ENCODE peak calls at places on chromosome 12, in seven cellular contexts. One of them, this sample, is unnamed.

GRCh38 chr12:117119592-117120198 is 20.5 kb upstream of the TESC start:
- DNase-seq in heart left ventricle: no peak
- DNase-seq in CD8-positive, alpha-beta T cell: no peak
- DNase-seq in G401: no peak
- DNase-seq in HAP-1: peak; percentile 66
- DNase-seq in AG08395: no peak
- DNase-seq in activated CD4-positive, alpha-beta T cell treated with anti-CD3 and anti-CD28 coated beads, Interleukin-2, amount 50 U/mL, for 1 hour: peak; percentile 18
- DNase-seq in this sample: no peak

GRCh38 chr12:116201908-116202307 is 75.6 kb downstream of the MED13L start:
- DNase-seq in heart left ventricle: no peak
- DNase-seq in CD8-positive, alpha-beta T cell: no peak
- DNase-seq in G401: no peak
- DNase-seq in HAP-1: no peak
- DNase-seq in AG08395: peak; percentile 13
- DNase-seq in activated CD4-positive, alpha-beta T cell treated with anti-CD3 and anti-CD28 coated beads, Interleukin-2, amount 50 U/mL, for 1 hour: no peak
- DNase-seq in this sample: peak; percentile 17

GRCh38 chr12:9750276-9751203 is 10.2 kb downstream of the CD69 start:
- DNase-seq in heart left ventricle: no peak
- DNase-seq in CD8-positive, alpha-beta T cell: peak; percentile 52
- DNase-seq in G401: peak; percentile 58
- DNase-seq in HAP-1: peak; percentile 70
- DNase-seq in AG08395: peak; percentile 73
- DNase-seq in activated CD4-positive, alpha-beta T cell treated with anti-CD3 and anti-CD28 coated beads, Interleukin-2, amount 50 U/mL, for 1 hour: peak; percentile 46
- DNase-seq in this sample: peak; percentile 15

GRCh38 chr12:132209654-132210222 is 65.5 kb downstream of the NOC4L start:
- DNase-seq in heart left ventricle: no peak
- DNase-seq in CD8-positive, alpha-beta T cell: no peak
- DNase-seq in G401: no peak
- DNase-seq in HAP-1: no peak
- DNase-seq in AG08395: no peak
- DNase-seq in activated CD4-positive, alpha-beta T cell treated with anti-CD3 and anti-CD28 coated beads, Interleukin-2, amount 50 U/mL, for 1 hour: no peak
- DNase-seq in this sample: no peak

GRCh38 chr12:111368291-111368683 is 608 bp downstream of the PHETA1 start:
- DNase-seq in heart left ventricle: no peak
- DNase-seq in CD8-positive, alpha-beta T cell: no peak
- DNase-seq in G401: no peak
- DNase-seq in HAP-1: peak; percentile 30
- DNase-seq in AG08395: peak; percentile 31
- DNase-seq in activated CD4-positive, alpha-beta T cell treated with anti-CD3 and anti-CD28 coated beads, Interleukin-2, amount 50 U/mL, for 1 hour: peak; percentile 1
- DNase-seq in this sample: no peak

GRCh38 chr12:52243264-52243773 is 10.3 kb downstream of the KRT7 start:
- DNase-seq in heart left ventricle: no peak
- DNase-seq in CD8-positive, alpha-beta T cell: no peak
- DNase-seq in G401: no peak
- DNase-seq in HAP-1: no peak
- DNase-seq in AG08395: no peak
- DNase-seq in activated CD4-positive, alpha-beta T cell treated with anti-CD3 and anti-CD28 coated beads, Interleukin-2, amount 50 U/mL, for 1 hour: no peak
- DNase-seq in this sample: no peak

GRCh38 chr12:66493841-66494240 is 185.0 kb downstream of the GRIP1 start:
- DNase-seq in heart left ventricle: no peak
- DNase-seq in CD8-positive, alpha-beta T cell: no peak
- DNase-seq in G401: no peak
- DNase-seq in HAP-1: no peak
- DNase-seq in AG08395: no peak
- DNase-seq in activated CD4-positive, alpha-beta T cell treated with anti-CD3 and anti-CD28 coated beads, Interleukin-2, amount 50 U/mL, for 1 hour: no peak
- DNase-seq in this sample: no peak

GRCh38 chr12:105995986-105996385 is 142.8 kb downstream of the NUAK1 start:
- DNase-seq in heart left ventricle: no peak
- DNase-seq in CD8-positive, alpha-beta T cell: no peak
- DNase-seq in G401: no peak
- DNase-seq in HAP-1: no peak
- DNase-seq in AG08395: no peak
- DNase-seq in activated CD4-positive, alpha-beta T cell treated with anti-CD3 and anti-CD28 coated beads, Interleukin-2, amount 50 U/mL, for 1 hour: no peak
- DNase-seq in this sample: no peak

GRCh38 chr12:19665105-19665900 is 226.0 kb downstream of the AEBP2 start:
- DNase-seq in heart left ventricle: no peak
- DNase-seq in CD8-positive, alpha-beta T cell: no peak
- DNase-seq in G401: no peak
- DNase-seq in HAP-1: no peak
- DNase-seq in AG08395: no peak
- DNase-seq in activated CD4-positive, alpha-beta T cell treated with anti-CD3 and anti-CD28 coated beads, Interleukin-2, amount 50 U/mL, for 1 hour: no peak
- DNase-seq in this sample: no peak

GRCh38 chr12:754238-754816 is 1.9 kb downstream of the WNK1 start:
- DNase-seq in heart left ventricle: no peak
- DNase-seq in CD8-positive, alpha-beta T cell: no peak
- DNase-seq in G401: peak; percentile 52
- DNase-seq in HAP-1: no peak
- DNase-seq in AG08395: no peak
- DNase-seq in activated CD4-positive, alpha-beta T cell treated with anti-CD3 and anti-CD28 coated beads, Interleukin-2, amount 50 U/mL, for 1 hour: no peak
- DNase-seq in this sample: no peak

GRCh38 chr12:109446-109845 is 42.9 kb downstream of the IQSEC3 start:
- DNase-seq in heart left ventricle: no peak
- DNase-seq in CD8-positive, alpha-beta T cell: no peak
- DNase-seq in G401: no peak
- DNase-seq in HAP-1: no peak
- DNase-seq in AG08395: no peak
- DNase-seq in activated CD4-positive, alpha-beta T cell treated with anti-CD3 and anti-CD28 coated beads, Interleukin-2, amount 50 U/mL, for 1 hour: no peak
- DNase-seq in this sample: no peak

GRCh38 chr12:94304566-94305061 is 155.1 kb downstream of the CEP83 start:
- DNase-seq in heart left ventricle: no peak
- DNase-seq in CD8-positive, alpha-beta T cell: no peak
- DNase-seq in G401: no peak
- DNase-seq in HAP-1: no peak
- DNase-seq in AG08395: peak; percentile 60
- DNase-seq in activated CD4-positive, alpha-beta T cell treated with anti-CD3 and anti-CD28 coated beads, Interleukin-2, amount 50 U/mL, for 1 hour: no peak
- DNase-seq in this sample: peak; percentile 51

GRCh38 chr12:79897617-79898016 is 37.3 kb downstream of the PPP1R12A start:
- DNase-seq in heart left ventricle: no peak
- DNase-seq in CD8-positive, alpha-beta T cell: no peak
- DNase-seq in G401: no peak
- DNase-seq in HAP-1: no peak
- DNase-seq in AG08395: peak; percentile 83
- DNase-seq in activated CD4-positive, alpha-beta T cell treated with anti-CD3 and anti-CD28 coated beads, Interleukin-2, amount 50 U/mL, for 1 hour: no peak
- DNase-seq in this sample: peak; percentile 98

GRCh38 chr12:2641209-2641608 is 153.6 kb upstream of the FKBP4 start:
- DNase-seq in heart left ventricle: no peak
- DNase-seq in CD8-positive, alpha-beta T cell: no peak
- DNase-seq in G401: no peak
- DNase-seq in HAP-1: peak; percentile 53
- DNase-seq in AG08395: peak; percentile 35
- DNase-seq in activated CD4-positive, alpha-beta T cell treated with anti-CD3 and anti-CD28 coated beads, Interleukin-2, amount 50 U/mL, for 1 hour: no peak
- DNase-seq in this sample: no peak

GRCh38 chr12:27561535-27562350 is 37.7 kb downstream of the PPFIBP1 start:
- DNase-seq in heart left ventricle: no peak
- DNase-seq in CD8-positive, alpha-beta T cell: no peak
- DNase-seq in G401: no peak
- DNase-seq in HAP-1: no peak
- DNase-seq in AG08395: no peak
- DNase-seq in activated CD4-positive, alpha-beta T cell treated with anti-CD3 and anti-CD28 coated beads, Interleukin-2, amount 50 U/mL, for 1 hour: no peak
- DNase-seq in this sample: no peak

GRCh38 chr12:24948452-24948815 is 467 bp downstream of the BCAT1 start:
- DNase-seq in heart left ventricle: no peak
- DNase-seq in CD8-positive, alpha-beta T cell: no peak
- DNase-seq in G401: no peak
- DNase-seq in HAP-1: peak; percentile 65
- DNase-seq in AG08395: peak; percentile 27
- DNase-seq in activated CD4-positive, alpha-beta T cell treated with anti-CD3 and anti-CD28 coated beads, Interleukin-2, amount 50 U/mL, for 1 hour: no peak
- DNase-seq in this sample: no peak

GRCh38 chr12:55703288-55703687 is 4.4 kb downstream of the ITGA7 start:
- DNase-seq in heart left ventricle: peak; percentile 73
- DNase-seq in CD8-positive, alpha-beta T cell: no peak
- DNase-seq in G401: peak; percentile 69
- DNase-seq in HAP-1: no peak
- DNase-seq in AG08395: no peak
- DNase-seq in activated CD4-positive, alpha-beta T cell treated with anti-CD3 and anti-CD28 coated beads, Interleukin-2, amount 50 U/mL, for 1 hour: no peak
- DNase-seq in this sample: no peak

GRCh38 chr12:48414046-48414445 is 58.3 kb upstream of the ANP32D start:
- DNase-seq in heart left ventricle: peak; percentile 24
- DNase-seq in CD8-positive, alpha-beta T cell: no peak
- DNase-seq in G401: peak; percentile 72
- DNase-seq in HAP-1: no peak
- DNase-seq in AG08395: no peak
- DNase-seq in activated CD4-positive, alpha-beta T cell treated with anti-CD3 and anti-CD28 coated beads, Interleukin-2, amount 50 U/mL, for 1 hour: no peak
- DNase-seq in this sample: no peak

GRCh38 chr12:71872999-71873398 is 33.4 kb downstream of the TBC1D15 start:
- DNase-seq in heart left ventricle: no peak
- DNase-seq in CD8-positive, alpha-beta T cell: no peak
- DNase-seq in G401: no peak
- DNase-seq in HAP-1: no peak
- DNase-seq in AG08395: no peak
- DNase-seq in activated CD4-positive, alpha-beta T cell treated with anti-CD3 and anti-CD28 coated beads, Interleukin-2, amount 50 U/mL, for 1 hour: no peak
- DNase-seq in this sample: no peak

GRCh38 chr12:128920468-128920867 is 67.2 kb downstream of the GLT1D1 start:
- DNase-seq in heart left ventricle: no peak
- DNase-seq in CD8-positive, alpha-beta T cell: no peak
- DNase-seq in G401: no peak
- DNase-seq in HAP-1: no peak
- DNase-seq in AG08395: peak; percentile 13
- DNase-seq in activated CD4-positive, alpha-beta T cell treated with anti-CD3 and anti-CD28 coated beads, Interleukin-2, amount 50 U/mL, for 1 hour: no peak
- DNase-seq in this sample: peak; percentile 7

GRCh38 chr12:31620311-31620710 is 29.4 kb upstream of the DENND5B start:
- DNase-seq in heart left ventricle: no peak
- DNase-seq in CD8-positive, alpha-beta T cell: no peak
- DNase-seq in G401: no peak
- DNase-seq in HAP-1: no peak
- DNase-seq in AG08395: no peak
- DNase-seq in activated CD4-positive, alpha-beta T cell treated with anti-CD3 and anti-CD28 coated beads, Interleukin-2, amount 50 U/mL, for 1 hour: no peak
- DNase-seq in this sample: no peak

GRCh38 chr12:20946732-20947131 is 136.2 kb downstream of the SLCO1B3 start:
- DNase-seq in heart left ventricle: no peak
- DNase-seq in CD8-positive, alpha-beta T cell: no peak
- DNase-seq in G401: no peak
- DNase-seq in HAP-1: peak; percentile 62
- DNase-seq in AG08395: no peak
- DNase-seq in activated CD4-positive, alpha-beta T cell treated with anti-CD3 and anti-CD28 coated beads, Interleukin-2, amount 50 U/mL, for 1 hour: no peak
- DNase-seq in this sample: no peak